ENCODE peak calls at places on chromosomes 12 and 14, in nine cellular contexts. X, C, I, S, T, A, V, N and Z are unnamed samples.

GRCh38 chr14:104792101-104792884 is 3.3 kb downstream of the AKT1 start:
- DNase-seq in X (no peak), C (no peak), I (peak), S (no peak), T (no peak), A (no peak), V (no peak), N (no peak), Z (no peak)

GRCh38 chr14:22824711-22825359 is 4.9 kb upstream of the MRPL52 start:
- DNase-seq in X (no peak), C (no peak), I (no peak), S (no peak), T (peak), A (no peak), V (peak), N (no peak), Z (no peak)

GRCh38 chr14:38243696-38244250 is 12.1 kb downstream of the CLEC14A start:
- DNase-seq in X (no peak), C (no peak), I (no peak), S (no peak), T (no peak), A (no peak), V (no peak), N (no peak), Z (no peak)

GRCh38 chr12:108691995-108692808 is 39.1 kb downstream of the CORO1C start:
- DNase-seq in X (no peak), C (peak), I (no peak), S (peak), T (peak), A (no peak), V (no peak), N (no peak), Z (no peak)

GRCh38 chr14:67510121-67510520 is 21.6 kb upstream of the TMEM229B start:
- DNase-seq in X (no peak), C (no peak), I (no peak), S (no peak), T (no peak), A (no peak), V (peak), N (no peak), Z (no peak)

GRCh38 chr14:95521001-95521400 is 4.6 kb upstream of the SYNE3 start:
- DNase-seq in X (no peak), C (no peak), I (no peak), S (no peak), T (no peak), A (no peak), V (no peak), N (no peak), Z (no peak)

GRCh38 chr14:52781629-52782028 is 9.8 kb downstream of the GNPNAT1 start:
- DNase-seq in X (no peak), C (no peak), I (no peak), S (no peak), T (no peak), A (no peak), V (no peak), N (no peak), Z (no peak)

GRCh38 chr12:7158866-7159600 is 28.9 kb downstream of the CLSTN3 start:
- DNase-seq in X (no peak), C (no peak), I (no peak), S (no peak), T (no peak), A (no peak), V (no peak), N (no peak), Z (no peak)

GRCh38 chr14:61322799-61323290 is 1.5 kb downstream of the PRKCH start:
- DNase-seq in X (peak), C (peak), I (no peak), S (peak), T (peak), A (no peak), V (peak), N (no peak), Z (no peak)

GRCh38 chr14:75748340-75748739 is 87.3 kb downstream of the TTLL5 start:
- DNase-seq in X (no peak), C (no peak), I (no peak), S (no peak), T (no peak), A (no peak), V (no peak), N (no peak), Z (no peak)

GRCh38 chr12:52909796-52910195 is 4.9 kb upstream of the KRT8 start:
- DNase-seq in X (no peak), C (no peak), I (no peak), S (no peak), T (no peak), A (no peak), V (no peak), N (no peak), Z (no peak)
- TF ChIP-seq CTCF in X (no peak), C (no peak), I (no peak), S (no peak), T (no peak), A (no peak), V (no peak), N (no peak), Z (no peak)

DNA sequence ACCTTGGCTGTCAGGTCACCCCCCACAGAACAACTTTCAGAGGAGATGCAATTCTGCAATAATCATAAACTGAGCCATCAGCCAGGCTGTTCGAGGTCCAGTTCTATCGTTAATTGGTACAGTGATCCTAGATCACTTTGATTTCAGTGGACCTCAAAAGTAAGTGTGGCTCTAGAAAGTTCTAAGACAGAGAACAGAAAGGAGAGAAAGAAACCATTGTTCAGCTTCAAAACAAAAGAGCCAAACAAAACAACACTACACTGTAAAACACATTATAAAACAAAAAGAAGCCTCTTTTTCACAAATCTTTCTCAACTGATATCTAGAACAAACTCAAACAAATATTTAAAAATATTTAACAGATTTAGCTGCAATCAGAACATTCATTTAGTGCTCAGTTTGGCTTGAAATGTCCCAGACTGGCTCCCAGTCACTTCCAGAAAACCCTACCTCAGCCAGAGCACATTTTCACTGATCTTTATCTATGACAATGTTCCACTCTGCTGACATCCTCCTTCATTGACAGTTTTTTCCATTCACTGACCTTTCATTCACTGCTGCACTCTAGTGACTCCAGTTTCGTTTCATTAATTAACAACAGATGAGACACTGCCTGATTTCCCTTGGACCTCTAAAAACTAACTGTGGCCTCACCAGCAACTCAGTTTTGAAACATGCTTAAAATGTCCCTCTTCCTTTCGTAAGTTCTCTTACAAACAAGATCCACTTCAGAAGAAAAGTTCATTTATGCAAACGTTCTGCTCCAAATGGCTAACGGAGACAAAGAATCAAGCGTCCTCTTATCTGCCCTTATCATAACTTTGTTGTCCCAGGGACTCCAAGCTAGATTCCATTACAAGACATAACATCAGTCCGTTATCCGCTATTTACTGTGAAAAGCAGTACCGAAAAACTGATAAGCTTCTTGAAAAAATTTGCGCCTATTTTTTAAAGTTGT is 56.8 kb downstream of the DUSP16 start:
- DNase-seq in X (no peak), C (no peak), I (no peak), S (peak), T (no peak), A (no peak), V (peak), N (no peak), Z (no peak)
- TF ChIP-seq CTCF in X (no peak), C (no peak), I (no peak), S (no peak), T (no peak), A (no peak), V (no peak), N (no peak), Z (no peak)

DNA sequence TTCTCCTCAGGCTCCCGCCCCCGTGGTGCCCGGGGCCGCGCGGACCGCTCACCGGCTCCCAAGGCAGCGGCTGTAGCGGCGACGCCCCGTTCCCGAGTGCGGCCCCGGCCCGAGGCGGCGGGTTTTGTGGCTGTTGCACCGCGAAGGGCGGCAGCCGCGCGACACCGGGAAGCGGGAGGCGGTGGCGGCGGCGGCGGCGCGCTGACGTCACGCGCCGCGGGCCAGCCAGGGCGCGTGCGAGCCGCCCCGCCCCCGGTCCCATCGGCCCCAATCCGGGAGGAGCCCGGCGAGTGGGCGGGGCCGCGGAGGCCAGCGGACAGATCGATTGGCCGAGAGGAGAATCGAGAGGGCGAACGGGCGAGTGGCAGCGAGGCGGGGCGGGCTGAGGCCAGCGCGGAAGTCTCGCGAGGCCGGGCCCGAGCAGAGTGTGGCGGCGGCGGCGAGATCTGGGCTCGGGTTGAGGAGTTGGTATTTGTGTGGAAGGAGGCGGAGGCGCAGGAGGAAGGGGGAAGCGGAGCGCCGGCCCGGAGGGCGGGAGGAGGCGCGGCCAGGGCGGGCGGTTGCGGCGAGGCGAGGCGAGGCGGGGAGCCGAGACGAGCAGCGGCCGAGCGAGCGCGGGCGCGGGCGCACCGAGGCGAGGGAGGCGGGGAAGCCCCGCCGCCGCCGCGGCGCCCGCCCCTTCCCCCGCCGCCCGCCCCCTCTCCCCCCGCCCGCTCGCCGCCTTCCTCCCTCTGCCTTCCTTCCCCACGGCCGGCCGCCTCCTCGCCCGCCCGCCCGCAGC is at the start of gene YY1:
- DNase-seq in X (peak), C (no peak), I (peak), S (peak), T (peak), A (peak), V (peak), N (peak), Z (peak)
- TF ChIP-seq CTCF in X (no peak), C (no peak), I (no peak), S (no peak), T (no peak), A (no peak), V (no peak), N (no peak), Z (no peak)

DNA sequence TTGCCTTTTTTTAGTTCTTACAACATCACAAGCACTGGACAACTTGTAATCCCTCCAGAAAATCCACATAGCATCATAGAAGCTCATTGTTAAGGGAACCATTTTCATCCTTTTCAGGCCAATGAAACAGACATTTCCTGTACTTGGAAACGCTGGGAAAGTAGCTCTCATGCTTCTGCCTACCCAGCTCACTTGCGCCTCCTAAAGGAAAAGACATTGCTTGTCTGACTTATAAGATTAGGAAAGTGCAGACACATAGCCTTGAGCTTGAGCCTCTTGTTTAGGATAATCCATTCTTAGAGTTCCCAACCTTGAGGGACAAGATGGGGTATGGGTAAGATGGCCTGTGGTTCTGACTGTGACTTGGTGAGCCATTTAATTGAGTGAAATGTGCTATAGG is 589.5 kb downstream of the NOVA1 start:
- DNase-seq in X (no peak), C (no peak), I (no peak), S (no peak), T (no peak), A (no peak), V (peak), N (no peak), Z (no peak)
- TF ChIP-seq CTCF in X (no peak), C (no peak), I (no peak), S (no peak), T (no peak), A (no peak), V (peak), N (no peak), Z (no peak)

DNA sequence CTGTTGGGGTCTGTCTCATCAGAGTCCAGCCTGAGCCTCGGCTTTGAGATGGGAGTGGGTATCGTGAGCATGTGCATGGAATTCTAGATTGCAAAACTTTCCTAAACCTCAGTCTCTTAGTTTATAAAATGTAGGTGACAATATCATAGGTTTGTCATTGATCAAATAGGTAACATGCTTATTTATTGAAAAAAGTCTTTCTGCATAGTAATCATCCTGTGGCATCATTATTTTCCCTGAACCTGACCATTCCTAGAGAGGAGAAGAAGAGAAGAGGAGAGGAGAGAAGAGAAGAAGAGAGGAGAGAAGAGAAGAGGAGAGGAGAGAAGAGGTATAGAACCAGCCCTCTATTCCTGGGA is 4.1 kb downstream of the SMIM41 start:
- DNase-seq in X (no peak), C (no peak), I (no peak), S (no peak), T (no peak), A (no peak), V (no peak), N (no peak), Z (no peak)
- TF ChIP-seq CTCF in X (peak), C (no peak), I (no peak), S (no peak), T (no peak), A (no peak), V (no peak), N (peak), Z (no peak)

DNA sequence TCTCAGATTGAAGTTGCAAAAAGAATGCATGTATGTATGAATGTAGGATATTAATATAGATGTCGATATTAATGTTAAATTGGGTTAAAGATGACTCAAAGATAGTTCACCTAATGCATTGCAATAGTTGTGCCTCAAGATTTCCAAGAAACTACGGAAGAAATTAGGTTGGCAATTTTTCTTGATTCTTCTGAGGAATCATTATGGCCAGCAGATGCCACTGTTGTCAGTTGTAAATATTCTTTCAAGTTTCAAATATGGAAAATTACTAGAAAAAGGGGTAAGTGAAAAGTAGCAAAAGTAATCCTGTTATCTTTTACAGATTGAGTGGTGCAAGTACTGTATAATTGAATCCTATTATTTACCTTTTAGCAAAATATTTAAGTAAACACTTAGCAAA is 202.1 kb downstream of the ADAMTS20 start:
- DNase-seq in X (no peak), C (no peak), I (no peak), S (no peak), T (no peak), A (no peak), V (peak), N (no peak), Z (no peak)
- TF ChIP-seq CTCF in X (no peak), C (no peak), I (no peak), S (no peak), T (no peak), A (no peak), V (peak), N (no peak), Z (no peak)